ENCODE peak calls at places on chromosomes 12 and 14, in five cellular contexts. C, Q, S, L and N are unnamed samples.
A peak's percentile ranks its signal among the peaks of the same experiment; 100 is the strongest.

GRCh38 chr14:67547224-67547780 is 14.2 kb downstream of the PLEKHH1 start:
- DNase-seq in C (no peak), Q (no peak), S (no peak), L (no peak), N (no peak)

GRCh38 chr14:63650336-63650952 is 8.8 kb upstream of the WDR89 start:
- DNase-seq in C (no peak), Q (no peak), S (no peak), L (peak; percentile 34), N (peak; percentile 81)

GRCh38 chr12:11876301-11876700 is 194.4 kb upstream of the BCL2L14 start:
- DNase-seq in C (no peak), Q (no peak), S (no peak), L (no peak), N (no peak)

GRCh38 chr14:24441485-24441884 is 1.1 kb downstream of the SDR39U1 start:
- DNase-seq in C (no peak), Q (no peak), S (no peak), L (no peak), N (no peak)

GRCh38 chr12:2117541-2117940 is 64.8 kb downstream of the CACNA1C start:
- DNase-seq in C (no peak), Q (peak; percentile 45), S (no peak), L (no peak), N (no peak)

GRCh38 chr12:25496098-25496587 is 56.9 kb downstream of the LMNTD1 start:
- DNase-seq in C (no peak), Q (no peak), S (no peak), L (peak; percentile 73), N (no peak)

GRCh38 chr12:107122452-107122958 is 29.2 kb upstream of the CRY1 start:
- DNase-seq in C (no peak), Q (no peak), S (no peak), L (no peak), N (no peak)

GRCh38 chr12:78060186-78060585 is 229.5 kb downstream of the NAV3 start:
- DNase-seq in C (peak; percentile 84), Q (no peak), S (no peak), L (peak; percentile 41), N (no peak)

GRCh38 chr14:79809849-79810612 is 401.3 kb downstream of the DIO2 start:
- DNase-seq in C (no peak), Q (no peak), S (no peak), L (no peak), N (no peak)

GRCh38 chr12:14769462-14769836 is 33.8 kb downstream of the WBP11 start:
- DNase-seq in C (peak; percentile 27), Q (peak; percentile 87), S (no peak), L (peak; percentile 12), N (peak; percentile 31)

GRCh38 chr12:122856999-122857671 is 21.9 kb downstream of the HIP1R start:
- DNase-seq in C (no peak), Q (peak; percentile 69), S (no peak), L (no peak), N (no peak)

GRCh38 chr12:122855985-122856831 is 21.0 kb downstream of the HIP1R start:
- DNase-seq in C (no peak), Q (peak; percentile 68), S (no peak), L (no peak), N (no peak)

GRCh38 chr12:122853582-122854245 is 18.5 kb downstream of the HIP1R start:
- DNase-seq in C (no peak), Q (no peak), S (no peak), L (no peak), N (no peak)

GRCh38 chr12:122854554-122854953 is 19.3 kb downstream of the HIP1R start:
- DNase-seq in C (no peak), Q (no peak), S (no peak), L (no peak), N (no peak)

GRCh38 chr12:122855071-122855829 is 20.0 kb downstream of the HIP1R start:
- DNase-seq in C (no peak), Q (no peak), S (no peak), L (no peak), N (no peak)
- H3K4me3 ChIP-seq in C (no peak overlapping the region), Q (no peak overlapping the region), S (no peak overlapping the region), L (no peak overlapping the region), N (no peak overlapping the region)

GRCh38 chr14:51547260-51547659 is 104.5 kb upstream of the FRMD6 start:
- DNase-seq in C (peak; percentile 100), Q (no peak), S (no peak), L (peak; percentile 99), N (no peak)

GRCh38 chr14:51546099-51546498 is 105.6 kb upstream of the FRMD6 start:
- DNase-seq in C (no peak), Q (no peak), S (no peak), L (no peak), N (no peak)

GRCh38 chr14:51546603-51547258 is 105.0 kb upstream of the FRMD6 start:
- DNase-seq in C (no peak), Q (no peak), S (no peak), L (no peak), N (no peak)

GRCh38 chr14:51547701-51548100 is 104.0 kb upstream of the FRMD6 start:
- DNase-seq in C (no peak), Q (no peak), S (no peak), L (no peak), N (no peak)

GRCh38 chr14:51548187-51548586 is 103.5 kb upstream of the FRMD6 start:
- DNase-seq in C (no peak), Q (no peak), S (no peak), L (no peak), N (no peak)
- TF ChIP-seq CTCF in C (no peak), Q (no peak), S (no peak), L (no peak), N (no peak)

GRCh38 chr14:81436296-81437138 is 36.4 kb upstream of the STON2 start:
- DNase-seq in C (peak; percentile 58), Q (peak; percentile 87), S (peak; percentile 46), L (peak; percentile 42), N (peak; percentile 96)
- H3K4me3 ChIP-seq in C (peak overlapping the region; percentile 37), Q (peak overlapping the region; percentile 74), S (peak overlapping the region; percentile 73), L (peak overlapping the region; percentile 47), N (peak overlapping the region; percentile 60)

DNA sequence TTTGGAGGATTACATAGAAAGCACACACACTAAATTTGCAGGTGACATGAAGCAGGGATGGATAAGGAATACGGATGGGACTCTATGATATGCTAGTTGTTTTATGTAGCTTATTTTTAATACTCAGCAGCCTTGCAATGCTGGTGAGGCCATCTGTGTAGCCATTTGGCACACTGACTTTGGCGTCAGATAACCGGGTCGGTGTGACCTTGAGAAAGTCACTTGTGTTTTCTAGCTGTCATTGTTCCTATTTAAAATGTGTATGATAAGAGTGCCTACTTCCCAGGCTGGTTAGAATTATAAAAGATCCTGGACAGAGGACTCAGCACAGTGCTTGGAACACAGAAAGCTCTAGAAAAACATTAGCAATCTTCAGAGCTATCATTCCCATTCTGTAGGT is 50.1 kb upstream of the FBXO21 start:
- DNase-seq in C (no peak), Q (no peak), S (no peak), L (no peak), N (no peak)
- TF ChIP-seq CTCF in C (no peak), Q (no peak), S (no peak), L (no peak), N (no peak)

GRCh38 chr14:56815301-56815700 is 5.0 kb upstream of the OTX2 start:
- DNase-seq in C (no peak), Q (no peak), S (no peak), L (no peak), N (no peak)
- H3K4me3 ChIP-seq in C (no peak overlapping the region), Q (no peak overlapping the region), S (no peak overlapping the region), L (no peak overlapping the region), N (no peak overlapping the region)

GRCh38 chr14:77151918-77152588 is 10.5 kb upstream of the ZDHHC22 start:
- DNase-seq in C (no peak), Q (peak; percentile 7), S (no peak), L (peak; percentile 34), N (no peak)
- TF ChIP-seq CTCF in C (no peak), Q (peak; percentile 15), S (peak; percentile 46), L (peak; percentile 35), N (no peak)

DNA sequence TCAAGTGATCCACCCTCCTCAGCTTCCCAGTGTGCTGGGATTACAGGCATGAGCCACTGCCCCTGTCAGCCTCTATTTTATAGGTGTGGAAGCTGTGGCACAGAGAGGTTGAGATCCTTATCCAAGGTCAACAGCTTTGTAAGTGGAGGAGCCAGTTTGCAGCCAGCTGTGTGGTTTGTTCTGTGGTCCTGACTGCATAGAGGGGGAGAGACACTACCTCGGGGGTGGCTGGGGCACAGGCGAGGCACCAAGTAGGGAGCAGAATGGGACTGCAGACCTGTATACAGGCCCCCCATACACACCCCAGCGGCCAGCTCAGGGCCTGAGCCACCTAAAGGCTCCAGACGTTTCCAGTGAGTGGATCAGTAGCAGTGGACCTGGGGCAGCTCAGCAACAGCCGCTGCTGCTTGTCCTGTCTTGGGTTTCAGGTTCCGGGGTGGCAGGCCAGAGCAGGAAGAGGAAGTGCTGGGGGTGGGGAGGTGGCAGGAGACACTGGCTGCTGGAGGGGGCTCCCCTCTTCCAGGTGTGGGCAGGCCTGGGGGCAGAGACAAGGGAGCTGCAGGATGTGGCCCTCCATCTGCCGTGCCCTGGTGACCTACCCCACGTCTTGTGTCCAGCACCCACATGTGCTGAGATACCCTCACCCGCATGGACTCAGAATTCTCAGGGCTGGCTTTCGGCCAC is 11.0 kb downstream of the ORAI1 start:
- DNase-seq in C (no peak), Q (peak; percentile 95), S (no peak), L (no peak), N (peak; percentile 74)
- H3K4me3 ChIP-seq in C (no peak overlapping the region), Q (no peak overlapping the region), S (no peak overlapping the region), L (no peak overlapping the region), N (no peak overlapping the region)